ENCODE peak calls at places on chromosomes 4 and X, in six cellular contexts. W is AG10803, S is EH, Z is choroid plexus epithelial cell, E is ELR, T is AG20443. R is an unnamed sample.

GRCh38 chrX:151697537-151697936 is 2.3 kb downstream of the PRRG3 start:
- DNase-seq in W (peak; percentile 94), S (peak; percentile 67), Z (peak; percentile 2), E (peak; percentile 25), T (peak; percentile 86), R (no peak)

GRCh38 chrX:38260231-38260630 is 39.6 kb upstream of the SRPX start:
- DNase-seq in T (peak; percentile 20), Z (peak; percentile 53), E (peak; percentile 50), W (no peak), S (peak; percentile 38), R (no peak)

GRCh38 chr4:100872811-100873210 is 355.0 kb upstream of the EMCN start:
- DNase-seq in S (peak; percentile 75), W (peak; percentile 4), T (no peak), Z (peak; percentile 30), E (peak; percentile 42), R (no peak)

GRCh38 chrX:1442016-1442665 is 10.6 kb downstream of the ASMTL start:
- DNase-seq in W (no peak), T (no peak), S (no peak), Z (no peak), E (no peak), R (no peak)

GRCh38 chr4:37561803-37562207 is 124.4 kb downstream of the RELL1 start:
- DNase-seq in W (peak; percentile 5), Z (peak; percentile 65), T (no peak), E (peak; percentile 84), S (peak; percentile 56), R (no peak)

GRCh38 chr4:162847945-162848549 is 318.6 kb downstream of the NAF1 start:
- DNase-seq in T (no peak), W (no peak), Z (peak; percentile 11), E (no peak), S (no peak), R (peak; percentile 22)

GRCh38 chrX:18929775-18930174 is 54.1 kb downstream of the PHKA2 start:
- DNase-seq in S (no peak), W (no peak), Z (no peak), T (no peak), E (no peak), R (no peak)

GRCh38 chr4:6929735-6930464 is 20.3 kb downstream of the TBC1D14 start:
- DNase-seq in T (no peak), E (no peak), S (no peak), W (no peak), Z (no peak), R (no peak)

GRCh38 chrX:69121321-69122000 is 43.8 kb downstream of the PJA1 start:
- DNase-seq in Z (no peak), T (no peak), W (no peak), S (no peak), E (no peak), R (no peak)

GRCh38 chr4:113955411-113955810 is 24.0 kb downstream of the ARSJ start:
- DNase-seq in E (no peak), W (no peak), T (no peak), Z (no peak), S (no peak), R (no peak)

GRCh38 chr4:47817275-47817674 is 20.6 kb downstream of the CORIN start:
- DNase-seq in T (no peak), W (no peak), S (no peak), Z (no peak), E (no peak), R (no peak)

GRCh38 chrX:129650821-129651510 is 3.8 kb downstream of the APLN start:
- DNase-seq in E (no peak), Z (no peak), S (no peak), T (no peak), W (no peak), R (no peak)

GRCh38 chr4:140103676-140104075 is 50.3 kb downstream of the MAML3 start:
- DNase-seq in E (peak; percentile 71), W (peak; percentile 77), Z (peak; percentile 49), T (peak; percentile 23), S (peak; percentile 43), R (no peak)

GRCh38 chr4:47852121-47852520 is 14.3 kb upstream of the CORIN start:
- DNase-seq in W (peak; percentile 80), Z (peak; percentile 97), E (peak; percentile 18), T (no peak), S (peak; percentile 86), R (no peak)

GRCh38 chrX:46559062-46559461 is 13.8 kb upstream of the ZNF674 start:
- DNase-seq in Z (no peak), S (peak; percentile 28), E (no peak), T (no peak), W (peak; percentile 50), R (no peak)

GRCh38 chr4:159191989-159192388 is 89.1 kb downstream of the RAPGEF2 start:
- DNase-seq in W (peak; percentile 59), T (peak; percentile 41), E (peak; percentile 83), S (peak; percentile 80), Z (peak; percentile 87), R (no peak)

GRCh38 chr4:75135068-75135825 is 202.3 kb downstream of the PARM1 start:
- DNase-seq in W (no peak), S (no peak), T (no peak), Z (no peak), E (no peak), R (no peak)

GRCh38 chr4:12852338-12853307 is 631.5 kb downstream of the RAB28 start:
- DNase-seq in T (peak; percentile 56), S (peak; percentile 56), W (peak; percentile 69), Z (peak; percentile 73), E (peak; percentile 68), R (peak; percentile 72)

GRCh38 chrX:131802836-131803626 is 220.1 kb upstream of the STK26 start:
- DNase-seq in Z (no peak), S (no peak), E (no peak), T (no peak), W (no peak), R (no peak)